ENCODE peak calls at places on chromosomes 13 and 19, in ten cellular contexts. One of them, this sample, is unnamed.

GRCh38 chr13:32881792-32882175 is 134.4 kb upstream of the KL start:
- DNase-seq in IMR-90: no peak
- DNase-seq in tibial nerve: no peak
- DNase-seq in tibial artery: no peak
- DNase-seq in ovary: no peak
- DNase-seq in hepatocyte: no peak
- DNase-seq in body of pancreas: no peak
- DNase-seq in neural progenitor cell: no peak
- DNase-seq in psoas muscle: no peak
- DNase-seq in ascending aorta: no peak
- DNase-seq in this sample: no peak

GRCh38 chr13:98938801-98939200 is 39.1 kb downstream of the DOCK9 start:
- DNase-seq in IMR-90: no peak
- DNase-seq in tibial nerve: no peak
- DNase-seq in tibial artery: no peak
- DNase-seq in ovary: no peak
- DNase-seq in hepatocyte: no peak
- DNase-seq in body of pancreas: no peak
- DNase-seq in neural progenitor cell: peak; percentile 41
- DNase-seq in psoas muscle: no peak
- DNase-seq in ascending aorta: no peak
- DNase-seq in this sample: no peak

GRCh38 chr19:6423499-6424189 is 967 bp downstream of the KHSRP start:
- DNase-seq in IMR-90: peak; percentile 42
- DNase-seq in tibial nerve: no peak
- DNase-seq in tibial artery: no peak
- DNase-seq in ovary: no peak
- DNase-seq in hepatocyte: peak; percentile 78
- DNase-seq in body of pancreas: no peak
- DNase-seq in neural progenitor cell: peak; percentile 75
- DNase-seq in psoas muscle: no peak
- DNase-seq in ascending aorta: peak; percentile 69
- DNase-seq in this sample: peak; percentile 83

GRCh38 chr13:111283991-111284390 is 36.5 kb upstream of the TEX29 start:
- DNase-seq in IMR-90: no peak
- DNase-seq in tibial nerve: no peak
- DNase-seq in tibial artery: no peak
- DNase-seq in ovary: no peak
- DNase-seq in hepatocyte: no peak
- DNase-seq in body of pancreas: peak; percentile 57
- DNase-seq in neural progenitor cell: no peak
- DNase-seq in psoas muscle: no peak
- DNase-seq in ascending aorta: peak; percentile 78
- DNase-seq in this sample: no peak

GRCh38 chr13:33349314-33349995 is 63.9 kb upstream of the STARD13 start:
- DNase-seq in IMR-90: no peak
- DNase-seq in tibial nerve: no peak
- DNase-seq in tibial artery: peak; percentile 74
- DNase-seq in ovary: no peak
- DNase-seq in hepatocyte: no peak
- DNase-seq in body of pancreas: peak; percentile 46
- DNase-seq in neural progenitor cell: peak; percentile 14
- DNase-seq in psoas muscle: peak; percentile 18
- DNase-seq in ascending aorta: peak; percentile 76
- DNase-seq in this sample: peak; percentile 77

GRCh38 chr19:49361438-49362047 is 673 bp downstream of the TEAD2 start:
- DNase-seq in IMR-90: peak; percentile 80
- DNase-seq in tibial nerve: peak; percentile 55
- DNase-seq in tibial artery: peak; percentile 91
- DNase-seq in ovary: peak; percentile 94
- DNase-seq in hepatocyte: peak; percentile 94
- DNase-seq in body of pancreas: peak; percentile 86
- DNase-seq in neural progenitor cell: peak; percentile 90
- DNase-seq in psoas muscle: peak; percentile 77
- DNase-seq in ascending aorta: peak; percentile 88
- DNase-seq in this sample: peak; percentile 93

GRCh38 chr19:18793144-18794028 is 2.3 kb upstream of the COMP start:
- DNase-seq in IMR-90: no peak
- DNase-seq in tibial nerve: no peak
- DNase-seq in tibial artery: no peak
- DNase-seq in ovary: no peak
- DNase-seq in hepatocyte: no peak
- DNase-seq in body of pancreas: no peak
- DNase-seq in neural progenitor cell: no peak
- DNase-seq in psoas muscle: no peak
- DNase-seq in ascending aorta: no peak
- DNase-seq in this sample: no peak

GRCh38 chr19:13154911-13155471 is 4.8 kb downstream of the IER2 start:
- DNase-seq in IMR-90: peak; percentile 65
- DNase-seq in tibial nerve: peak; percentile 47
- DNase-seq in tibial artery: peak; percentile 86
- DNase-seq in ovary: peak; percentile 87
- DNase-seq in hepatocyte: peak; percentile 92
- DNase-seq in body of pancreas: peak; percentile 95
- DNase-seq in neural progenitor cell: peak; percentile 90
- DNase-seq in psoas muscle: peak; percentile 69
- DNase-seq in ascending aorta: peak; percentile 84
- DNase-seq in this sample: peak; percentile 93

GRCh38 chr13:101398920-101399319 is 17.4 kb downstream of the NALCN start:
- DNase-seq in IMR-90: peak; percentile 84
- DNase-seq in tibial nerve: no peak
- DNase-seq in tibial artery: no peak
- DNase-seq in ovary: no peak
- DNase-seq in hepatocyte: no peak
- DNase-seq in body of pancreas: no peak
- DNase-seq in neural progenitor cell: no peak
- DNase-seq in psoas muscle: no peak
- DNase-seq in ascending aorta: no peak
- DNase-seq in this sample: peak; percentile 53

DNA sequence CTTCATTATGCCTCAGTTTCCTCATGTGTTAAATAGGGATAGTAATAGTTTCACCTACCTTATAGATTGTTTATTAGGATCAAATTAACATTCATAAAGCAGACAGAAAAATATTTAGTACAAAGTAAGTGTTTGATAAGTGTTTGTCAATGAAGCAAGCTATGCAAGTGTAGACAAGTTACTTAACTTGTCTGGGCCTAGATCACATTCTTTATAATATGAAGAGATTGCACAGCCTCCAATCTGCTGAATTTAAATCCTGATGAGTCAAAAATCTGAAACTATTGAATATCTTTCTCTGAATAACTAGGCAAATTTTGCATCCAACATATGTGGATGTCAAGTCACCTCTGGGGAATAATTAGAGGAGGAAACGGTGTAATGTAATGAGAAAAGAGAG is 170.5 kb downstream of the MZT1 start:
- DNase-seq in IMR-90: no peak
- DNase-seq in tibial nerve: no peak
- DNase-seq in tibial artery: no peak
- DNase-seq in ovary: no peak
- DNase-seq in hepatocyte: no peak
- DNase-seq in body of pancreas: no peak
- DNase-seq in neural progenitor cell: no peak
- DNase-seq in psoas muscle: no peak
- DNase-seq in ascending aorta: no peak
- DNase-seq in this sample: no peak
- H3K27ac ChIP-seq in IMR-90: no peak overlapping the region
- H3K27ac ChIP-seq in tibial nerve: no peak overlapping the region
- H3K27ac ChIP-seq in tibial artery: no peak overlapping the region
- H3K27ac ChIP-seq in ovary: no peak overlapping the region
- H3K27ac ChIP-seq in hepatocyte: no peak overlapping the region
- H3K27ac ChIP-seq in body of pancreas: no peak overlapping the region
- H3K27ac ChIP-seq in neural progenitor cell: no peak overlapping the region
- H3K27ac ChIP-seq in psoas muscle: no peak overlapping the region
- H3K27ac ChIP-seq in ascending aorta: no peak overlapping the region
- H3K27ac ChIP-seq in this sample: no peak overlapping the region

DNA sequence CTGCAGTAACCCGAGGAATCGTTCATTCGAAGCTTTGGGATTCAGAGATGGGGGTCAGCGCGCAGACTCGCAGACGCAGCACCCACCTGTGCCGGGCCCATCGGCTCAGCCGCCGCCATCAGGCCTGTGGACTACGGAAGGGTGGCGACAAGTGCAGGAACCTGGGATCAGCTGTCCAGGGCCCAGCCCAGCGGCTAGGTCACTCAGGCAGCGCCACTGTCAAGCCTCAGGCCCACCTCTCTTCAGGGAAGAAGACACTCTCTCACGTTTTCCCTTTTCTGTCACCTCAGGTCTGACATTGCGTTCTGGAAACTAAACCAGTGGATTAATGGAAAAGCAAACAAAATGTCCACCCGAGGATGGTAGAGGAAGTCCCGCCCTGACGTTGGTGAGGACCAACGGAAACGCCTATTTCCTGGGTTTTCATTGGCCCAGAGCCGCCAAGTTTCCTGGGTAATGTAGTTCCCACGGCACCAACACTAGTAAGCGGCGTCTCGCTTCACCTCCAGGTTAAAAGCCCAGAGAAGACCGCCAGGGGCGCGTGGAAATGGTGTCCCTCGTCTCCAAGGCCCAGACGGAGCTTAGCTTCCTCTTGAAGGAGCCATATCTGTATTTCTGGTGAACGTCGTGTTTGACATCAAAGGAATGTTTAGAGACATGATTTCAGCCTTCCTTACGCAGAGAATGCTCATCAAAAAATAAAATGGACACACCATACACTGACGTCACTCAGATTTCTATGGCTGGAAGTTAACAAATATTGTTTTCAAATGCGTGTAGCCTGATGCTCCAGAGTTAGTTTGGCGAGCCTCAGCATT is at the start of gene ZNF772:
- DNase-seq in IMR-90: peak; percentile 96
- DNase-seq in tibial nerve: peak; percentile 47
- DNase-seq in tibial artery: peak; percentile 89
- DNase-seq in ovary: peak; percentile 88
- DNase-seq in hepatocyte: peak; percentile 94
- DNase-seq in body of pancreas: peak; percentile 93
- DNase-seq in neural progenitor cell: peak; percentile 94
- DNase-seq in psoas muscle: peak; percentile 89
- DNase-seq in ascending aorta: peak; percentile 92
- DNase-seq in this sample: peak; percentile 98
- H3K27ac ChIP-seq in IMR-90: peak within 1 kb of the TSS; percentile 71
- H3K27ac ChIP-seq in tibial nerve: peak within 1 kb of the TSS; percentile 67
- H3K27ac ChIP-seq in tibial artery: peak within 1 kb of the TSS; percentile 65
- H3K27ac ChIP-seq in ovary: no peak within 1 kb of the TSS
- H3K27ac ChIP-seq in hepatocyte: peak within 1 kb of the TSS; percentile 92
- H3K27ac ChIP-seq in body of pancreas: peak within 1 kb of the TSS; percentile 43
- H3K27ac ChIP-seq in neural progenitor cell: no peak within 1 kb of the TSS
- H3K27ac ChIP-seq in psoas muscle: peak within 1 kb of the TSS; percentile 85
- H3K27ac ChIP-seq in ascending aorta: peak within 1 kb of the TSS; percentile 63
- H3K27ac ChIP-seq in this sample: peak within 1 kb of the TSS; percentile 80

GRCh38 chr13:45398862-45399261 is 19.3 kb downstream of the SLC25A30 start:
- DNase-seq in IMR-90: no peak
- DNase-seq in tibial nerve: no peak
- DNase-seq in tibial artery: no peak
- DNase-seq in ovary: no peak
- DNase-seq in hepatocyte: no peak
- DNase-seq in body of pancreas: no peak
- DNase-seq in neural progenitor cell: no peak
- DNase-seq in psoas muscle: no peak
- DNase-seq in ascending aorta: no peak
- DNase-seq in this sample: no peak

GRCh38 chr13:45403081-45403480 is 15.1 kb downstream of the SLC25A30 start:
- DNase-seq in IMR-90: no peak
- DNase-seq in tibial nerve: no peak
- DNase-seq in tibial artery: no peak
- DNase-seq in ovary: no peak
- DNase-seq in hepatocyte: no peak
- DNase-seq in body of pancreas: no peak
- DNase-seq in neural progenitor cell: no peak
- DNase-seq in psoas muscle: no peak
- DNase-seq in ascending aorta: no peak
- DNase-seq in this sample: no peak

GRCh38 chr13:45406421-45406820 is 11.8 kb downstream of the SLC25A30 start:
- DNase-seq in IMR-90: no peak
- DNase-seq in tibial nerve: no peak
- DNase-seq in tibial artery: no peak
- DNase-seq in ovary: no peak
- DNase-seq in hepatocyte: no peak
- DNase-seq in body of pancreas: no peak
- DNase-seq in neural progenitor cell: no peak
- DNase-seq in psoas muscle: no peak
- DNase-seq in ascending aorta: no peak
- DNase-seq in this sample: no peak

GRCh38 chr13:45401306-45401705 is 16.9 kb downstream of the SLC25A30 start:
- DNase-seq in IMR-90: no peak
- DNase-seq in tibial nerve: no peak
- DNase-seq in tibial artery: no peak
- DNase-seq in ovary: no peak
- DNase-seq in hepatocyte: no peak
- DNase-seq in body of pancreas: no peak
- DNase-seq in neural progenitor cell: no peak
- DNase-seq in psoas muscle: no peak
- DNase-seq in ascending aorta: peak; percentile 8
- DNase-seq in this sample: no peak

GRCh38 chr13:45402641-45403040 is 15.5 kb downstream of the SLC25A30 start:
- DNase-seq in IMR-90: no peak
- DNase-seq in tibial nerve: no peak
- DNase-seq in tibial artery: no peak
- DNase-seq in ovary: no peak
- DNase-seq in hepatocyte: no peak
- DNase-seq in body of pancreas: peak; percentile 19
- DNase-seq in neural progenitor cell: no peak
- DNase-seq in psoas muscle: no peak
- DNase-seq in ascending aorta: peak; percentile 12
- DNase-seq in this sample: no peak
- H3K27ac ChIP-seq in IMR-90: no peak overlapping the region
- H3K27ac ChIP-seq in tibial nerve: no peak overlapping the region
- H3K27ac ChIP-seq in tibial artery: no peak overlapping the region
- H3K27ac ChIP-seq in ovary: no peak overlapping the region
- H3K27ac ChIP-seq in hepatocyte: no peak overlapping the region
- H3K27ac ChIP-seq in body of pancreas: peak overlapping the region; percentile 21
- H3K27ac ChIP-seq in neural progenitor cell: no peak overlapping the region
- H3K27ac ChIP-seq in psoas muscle: peak overlapping the region; percentile 66
- H3K27ac ChIP-seq in ascending aorta: no peak overlapping the region
- H3K27ac ChIP-seq in this sample: no peak overlapping the region

DNA sequence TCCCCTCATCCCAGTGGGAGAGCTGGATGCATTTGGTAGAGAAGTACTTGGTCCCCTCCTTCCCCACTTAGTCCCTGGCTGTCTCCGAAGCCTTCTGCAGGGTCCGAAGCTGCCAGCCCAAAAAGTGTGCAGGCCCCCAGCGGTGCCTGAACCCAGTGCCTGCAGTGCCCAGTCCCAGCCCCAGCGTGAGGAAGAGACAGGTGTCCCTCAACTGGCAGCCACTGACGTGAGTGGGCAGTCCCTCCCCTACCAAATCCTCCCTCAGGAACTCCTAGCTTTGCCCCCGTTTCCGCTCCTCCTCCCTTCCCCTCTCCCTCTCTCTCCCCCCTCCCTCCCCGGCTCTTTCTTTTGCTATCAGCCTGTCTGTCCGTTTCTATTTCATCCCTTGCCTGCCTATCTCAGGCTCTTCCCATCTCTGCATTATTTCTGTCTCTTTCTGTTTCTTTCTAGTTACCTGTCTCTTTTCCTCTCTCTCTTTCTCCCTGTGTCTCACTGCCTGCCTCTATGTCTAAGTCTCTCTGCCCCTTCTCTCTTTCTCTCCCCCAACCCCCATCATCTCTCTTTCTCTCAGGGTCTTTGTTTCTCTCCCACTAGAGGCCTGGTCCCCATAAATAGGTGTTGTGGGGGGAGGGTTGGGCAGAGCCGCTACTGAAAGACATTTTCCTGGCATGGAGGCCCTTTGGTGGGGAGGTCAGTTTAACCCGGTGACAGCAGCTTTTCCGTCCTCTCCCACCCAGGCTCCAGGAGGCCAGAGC is 1.7 kb upstream of the LTBP4 start:
- DNase-seq in IMR-90: no peak
- DNase-seq in tibial nerve: no peak
- DNase-seq in tibial artery: peak; percentile 83
- DNase-seq in ovary: peak; percentile 60
- DNase-seq in hepatocyte: no peak
- DNase-seq in body of pancreas: no peak
- DNase-seq in neural progenitor cell: peak; percentile 28
- DNase-seq in psoas muscle: no peak
- DNase-seq in ascending aorta: no peak
- DNase-seq in this sample: no peak
- H3K27ac ChIP-seq in IMR-90: no peak overlapping the region
- H3K27ac ChIP-seq in tibial nerve: peak overlapping the region; percentile 77
- H3K27ac ChIP-seq in tibial artery: peak overlapping the region; percentile 86
- H3K27ac ChIP-seq in ovary: peak overlapping the region; percentile 50
- H3K27ac ChIP-seq in hepatocyte: peak overlapping the region; percentile 78
- H3K27ac ChIP-seq in body of pancreas: no peak overlapping the region
- H3K27ac ChIP-seq in neural progenitor cell: no peak overlapping the region
- H3K27ac ChIP-seq in psoas muscle: peak overlapping the region; percentile 5
- H3K27ac ChIP-seq in ascending aorta: peak overlapping the region; percentile 88
- H3K27ac ChIP-seq in this sample: no peak overlapping the region